ENCODE peak calls at places on chromosomes 13 and 19, in eight cellular contexts. T is upper lobe of left lung, Y is tibial artery, M is cardiac fibroblast, B is HFF-Myc, W is left ventricle myocardium inferior, J is IMR-90, S is Caco-2. U is an unnamed sample.

GRCh38 chr13:74870865-74871264 is 611.1 kb downstream of the TBC1D4 start:
- DNase-seq in T (no peak), Y (no peak), M (peak), B (no peak), W (no peak), J (no peak), S (no peak), U (peak)

GRCh38 chr13:37942929-37943328 is 73.4 kb upstream of the TRPC4 start:
- DNase-seq in T (no peak), Y (no peak), M (no peak), B (no peak), W (no peak), J (no peak), S (no peak), U (no peak)

GRCh38 chr13:77565635-77566034 is 30.1 kb downstream of the SCEL start:
- DNase-seq in T (no peak), Y (no peak), M (peak), B (peak), W (no peak), J (peak), S (peak), U (peak)

GRCh38 chr13:94249512-94249911 is 230.0 kb downstream of the DCT start:
- DNase-seq in T (no peak), Y (no peak), M (peak), B (peak), W (no peak), J (peak), S (no peak), U (no peak)

GRCh38 chr19:9189538-9189937 is 10.8 kb downstream of the OR7D2 start:
- DNase-seq in T (no peak), Y (no peak), M (no peak), B (no peak), W (no peak), J (no peak), S (no peak), U (no peak)

GRCh38 chr19:47353307-47353712 is 4.2 kb downstream of the DHX34 start:
- DNase-seq in T (peak), Y (no peak), M (no peak), B (no peak), W (peak), J (no peak), S (no peak), U (no peak)

GRCh38 chr19:34220472-34221063 is 33.8 kb upstream of the GARRE1 start:
- DNase-seq in T (no peak), Y (no peak), M (peak), B (no peak), W (no peak), J (peak), S (peak), U (peak)

GRCh38 chr13:28161370-28161769 is 23.0 kb downstream of the PAN3 start:
- DNase-seq in T (no peak), Y (no peak), M (peak), B (no peak), W (no peak), J (peak), S (peak), U (peak)

GRCh38 chr19:40466219-40467006 is at the start of gene SPTBN4:
- DNase-seq in T (no peak), Y (peak), M (no peak), B (no peak), W (no peak), J (no peak), S (no peak), U (no peak)

GRCh38 chr13:20475927-20476691 is 49.5 kb downstream of the CRYL1 start:
- DNase-seq in T (no peak), Y (no peak), M (no peak), B (no peak), W (no peak), J (no peak), S (no peak), U (no peak)

GRCh38 chr19:38877781-38878574 is at the start of gene RINL:
- DNase-seq in T (no peak), Y (no peak), M (no peak), B (no peak), W (no peak), J (no peak), S (no peak), U (peak)

GRCh38 chr13:21088534-21088933 is 27.1 kb upstream of the LATS2 start:
- DNase-seq in T (no peak), Y (no peak), M (no peak), B (no peak), W (no peak), J (no peak), S (no peak), U (no peak)

GRCh38 chr19:51026554-51026831 is at the start of gene KLK11:
- DNase-seq in T (peak), Y (no peak), M (no peak), B (no peak), W (no peak), J (no peak), S (no peak), U (no peak)

GRCh38 chr19:32040246-32040645 is 305.2 kb upstream of the ZNF507 start:
- DNase-seq in T (no peak), Y (no peak), M (no peak), B (no peak), W (no peak), J (no peak), S (no peak), U (no peak)

GRCh38 chr13:19587635-19588300 is 26.4 kb upstream of the TPTE2 start:
- DNase-seq in T (no peak), Y (no peak), M (peak), B (no peak), W (no peak), J (peak), S (peak), U (peak)

GRCh38 chr13:102825400-102825799 is 20.4 kb upstream of the ERCC5 start:
- DNase-seq in T (no peak), Y (no peak), M (no peak), B (no peak), W (no peak), J (no peak), S (no peak), U (peak)

GRCh38 chr19:8526345-8527062 is 12.5 kb upstream of the ZNF414 start:
- DNase-seq in T (peak), Y (peak), M (peak), B (peak), W (peak), J (peak), S (peak), U (peak)

GRCh38 chr13:74006666-74007065 is 127.5 kb downstream of the KLF12 start:
- DNase-seq in T (no peak), Y (no peak), M (no peak), B (no peak), W (no peak), J (no peak), S (no peak), U (peak)

GRCh38 chr19:45172173-45172572 is 5.9 kb downstream of the TRAPPC6A start:
- DNase-seq in T (no peak), Y (no peak), M (no peak), B (no peak), W (no peak), J (no peak), S (no peak), U (no peak)

GRCh38 chr19:35247526-35248309 is 1.1 kb upstream of the LSR start:
- DNase-seq in T (peak), Y (peak), M (no peak), B (no peak), W (no peak), J (no peak), S (peak), U (peak)

GRCh38 chr13:50129923-50130685 is 114.9 kb downstream of the KCNRG start:
- DNase-seq in T (peak), Y (peak), M (peak), B (no peak), W (peak), J (no peak), S (peak), U (no peak)

GRCh38 chr13:76692326-76692725 is 193.9 kb downstream of the KCTD12 start:
- DNase-seq in T (no peak), Y (no peak), M (peak), B (no peak), W (no peak), J (no peak), S (no peak), U (no peak)

GRCh38 chr19:12786149-12786870 is 5.0 kb upstream of the JUNB start:
- DNase-seq in T (peak), Y (peak), M (no peak), B (no peak), W (peak), J (no peak), S (no peak), U (no peak)

GRCh38 chr19:8630796-8631424 is 477 bp downstream of the NFILZ start:
- DNase-seq in T (no peak), Y (no peak), M (no peak), B (no peak), W (no peak), J (no peak), S (no peak), U (no peak)

GRCh38 chr19:16160943-16161560 is 12.3 kb downstream of the CIB3 start:
- DNase-seq in T (no peak), Y (no peak), M (peak), B (peak), W (no peak), J (peak), S (no peak), U (peak)

GRCh38 chr19:44600466-44600865 is 12.9 kb upstream of the IGSF23 start:
- DNase-seq in T (no peak), Y (no peak), M (no peak), B (no peak), W (no peak), J (peak), S (no peak), U (no peak)

GRCh38 chr19:35717665-35718344 is at the start of gene KMT2B:
- DNase-seq in T (no peak), Y (no peak), M (no peak), B (no peak), W (no peak), J (no peak), S (peak), U (no peak)

GRCh38 chr13:49814551-49815270 is 22.2 kb upstream of the KPNA3 start:
- DNase-seq in T (no peak), Y (no peak), M (peak), B (no peak), W (no peak), J (peak), S (no peak), U (no peak)

GRCh38 chr13:75220238-75220542 is 261.8 kb downstream of the TBC1D4 start:
- DNase-seq in T (peak), Y (no peak), M (no peak), B (no peak), W (no peak), J (no peak), S (no peak), U (no peak)

GRCh38 chr19:49823472-49823871 is 5.4 kb downstream of the MED25 start:
- DNase-seq in T (no peak), Y (no peak), M (no peak), B (no peak), W (no peak), J (no peak), S (no peak), U (no peak)

GRCh38 chr19:42465827-42466280 is 23.1 kb upstream of the CXCL17 start:
- DNase-seq in T (no peak), Y (no peak), M (no peak), B (no peak), W (no peak), J (no peak), S (no peak), U (no peak)

GRCh38 chr13:93559718-93560117 is 333.1 kb downstream of the GPC6 start:
- DNase-seq in T (no peak), Y (no peak), M (peak), B (peak), W (no peak), J (peak), S (no peak), U (peak)

GRCh38 chr13:33058816-33059215 is 42.6 kb downstream of the KL start:
- DNase-seq in T (no peak), Y (no peak), M (no peak), B (no peak), W (no peak), J (no peak), S (no peak), U (no peak)

GRCh38 chr13:50732712-50733111 is 110.8 kb downstream of the DLEU7 start:
- DNase-seq in T (no peak), Y (no peak), M (peak), B (no peak), W (no peak), J (peak), S (no peak), U (peak)

GRCh38 chr13:25886438-25887214 is 165.2 kb downstream of the SHISA2 start:
- DNase-seq in T (no peak), Y (no peak), M (peak), B (no peak), W (no peak), J (peak), S (no peak), U (peak)

GRCh38 chr13:112692104-112692503 is 2.3 kb downstream of the ATP11A start:
- DNase-seq in T (no peak), Y (peak), M (no peak), B (no peak), W (no peak), J (no peak), S (no peak), U (no peak)

GRCh38 chr19:34359140-34359953 is 5.6 kb upstream of the GPI start:
- DNase-seq in T (peak), Y (peak), M (peak), B (peak), W (peak), J (peak), S (peak), U (peak)

GRCh38 chr19:1608414-1609391 is 3.4 kb upstream of the UQCR11 start:
- DNase-seq in T (no peak), Y (no peak), M (no peak), B (no peak), W (no peak), J (no peak), S (no peak), U (no peak)

GRCh38 chr19:1605236-1606137 is at the start of gene UQCR11:
- DNase-seq in T (peak), Y (peak), M (peak), B (peak), W (peak), J (peak), S (peak), U (peak)

GRCh38 chr19:1609680-1610474 is 4.6 kb upstream of the UQCR11 start:
- DNase-seq in T (no peak), Y (no peak), M (no peak), B (no peak), W (no peak), J (no peak), S (no peak), U (no peak)

GRCh38 chr19:1602091-1602707 is 3.1 kb downstream of the UQCR11 start:
- DNase-seq in T (no peak), Y (no peak), M (no peak), B (no peak), W (no peak), J (no peak), S (no peak), U (no peak)

DNA sequence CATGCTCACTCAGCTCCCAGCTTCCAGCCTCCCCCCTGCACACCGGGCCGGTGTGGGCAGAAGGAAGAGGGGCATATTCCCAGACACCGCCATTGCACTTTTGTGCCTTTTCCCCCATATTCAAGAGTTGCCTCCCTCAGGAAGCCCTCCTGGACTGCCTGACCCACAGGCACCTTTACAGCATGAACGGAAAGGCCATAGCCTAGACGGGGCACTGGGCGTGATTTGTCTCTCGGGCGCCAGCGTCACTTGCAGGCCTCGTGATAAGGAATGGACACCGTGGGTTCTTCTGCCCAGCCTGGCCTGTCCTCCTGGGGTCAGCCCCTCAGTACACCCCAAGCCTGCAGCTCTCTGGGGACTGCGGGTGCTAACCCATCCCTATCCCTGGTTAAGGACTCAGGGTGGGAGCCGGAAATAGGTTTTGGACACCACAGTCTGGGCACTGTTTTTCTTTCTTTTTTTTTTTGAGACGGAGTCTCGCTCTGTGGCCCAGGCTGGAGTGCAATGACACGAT is 933 bp upstream of the UQCR11 start:
- DNase-seq in T (no peak), Y (no peak), M (no peak), B (no peak), W (no peak), J (no peak), S (no peak), U (no peak)
- TF ChIP-seq CTCF in T (no peak), Y (no peak), M (no peak), B (no peak), W (no peak), J (no peak), S (no peak), U (no peak)

GRCh38 chr19:30029721-30030510 is 87.9 kb downstream of the URI1 start:
- DNase-seq in T (no peak), Y (no peak), M (peak), B (peak), W (no peak), J (peak), S (no peak), U (peak)

GRCh38 chr19:30026933-30027332 is 84.9 kb downstream of the URI1 start:
- DNase-seq in T (no peak), Y (no peak), M (no peak), B (no peak), W (no peak), J (no peak), S (no peak), U (no peak)

GRCh38 chr19:30024091-30024490 is 82.1 kb downstream of the URI1 start:
- DNase-seq in T (no peak), Y (no peak), M (no peak), B (no peak), W (no peak), J (no peak), S (no peak), U (no peak)

GRCh38 chr19:30028118-30028991 is 86.3 kb downstream of the URI1 start:
- DNase-seq in T (no peak), Y (no peak), M (no peak), B (no peak), W (no peak), J (no peak), S (no peak), U (no peak)

DNA sequence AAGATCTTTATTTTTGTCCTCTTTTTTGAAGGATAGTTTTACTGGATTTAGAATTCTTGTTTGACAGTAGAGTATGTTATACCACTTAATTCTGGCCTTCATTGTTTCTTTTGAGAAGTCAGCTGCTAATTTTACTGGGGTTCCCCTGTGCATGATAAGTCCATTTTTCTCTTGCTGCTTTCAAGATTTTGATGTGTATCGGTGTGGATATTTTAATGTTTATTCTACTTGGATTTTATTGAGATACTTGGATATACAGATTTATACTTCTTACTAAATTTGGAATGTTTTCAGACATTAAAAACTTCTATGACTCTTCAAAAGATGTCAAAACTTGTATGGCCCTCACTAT is 86.9 kb downstream of the URI1 start:
- DNase-seq in T (no peak), Y (no peak), M (no peak), B (no peak), W (no peak), J (no peak), S (no peak), U (no peak)
- H3K4me3 ChIP-seq in T (no peak), Y (no peak), M (no peak), B (no peak), W (no peak), J (no peak), S (no peak), U (no peak)

GRCh38 chr13:44487989-44488388 is 88.1 kb downstream of the TSC22D1 start:
- DNase-seq in T (no peak), Y (no peak), M (no peak), B (no peak), W (no peak), J (no peak), S (no peak), U (no peak)

GRCh38 chr13:44484562-44485164 is 91.5 kb downstream of the TSC22D1 start:
- DNase-seq in T (no peak), Y (no peak), M (no peak), B (no peak), W (no peak), J (no peak), S (no peak), U (no peak)

GRCh38 chr13:44493213-44493812 is 82.8 kb downstream of the TSC22D1 start:
- DNase-seq in T (no peak), Y (no peak), M (no peak), B (no peak), W (no peak), J (no peak), S (no peak), U (no peak)

GRCh38 chr13:44489751-44490150 is 86.4 kb downstream of the TSC22D1 start:
- DNase-seq in T (no peak), Y (no peak), M (no peak), B (no peak), W (no peak), J (no peak), S (peak), U (no peak)
- TF ChIP-seq CTCF in T (no peak), Y (no peak), M (no peak), B (no peak), W (no peak), J (no peak), S (no peak), U (no peak)

DNA sequence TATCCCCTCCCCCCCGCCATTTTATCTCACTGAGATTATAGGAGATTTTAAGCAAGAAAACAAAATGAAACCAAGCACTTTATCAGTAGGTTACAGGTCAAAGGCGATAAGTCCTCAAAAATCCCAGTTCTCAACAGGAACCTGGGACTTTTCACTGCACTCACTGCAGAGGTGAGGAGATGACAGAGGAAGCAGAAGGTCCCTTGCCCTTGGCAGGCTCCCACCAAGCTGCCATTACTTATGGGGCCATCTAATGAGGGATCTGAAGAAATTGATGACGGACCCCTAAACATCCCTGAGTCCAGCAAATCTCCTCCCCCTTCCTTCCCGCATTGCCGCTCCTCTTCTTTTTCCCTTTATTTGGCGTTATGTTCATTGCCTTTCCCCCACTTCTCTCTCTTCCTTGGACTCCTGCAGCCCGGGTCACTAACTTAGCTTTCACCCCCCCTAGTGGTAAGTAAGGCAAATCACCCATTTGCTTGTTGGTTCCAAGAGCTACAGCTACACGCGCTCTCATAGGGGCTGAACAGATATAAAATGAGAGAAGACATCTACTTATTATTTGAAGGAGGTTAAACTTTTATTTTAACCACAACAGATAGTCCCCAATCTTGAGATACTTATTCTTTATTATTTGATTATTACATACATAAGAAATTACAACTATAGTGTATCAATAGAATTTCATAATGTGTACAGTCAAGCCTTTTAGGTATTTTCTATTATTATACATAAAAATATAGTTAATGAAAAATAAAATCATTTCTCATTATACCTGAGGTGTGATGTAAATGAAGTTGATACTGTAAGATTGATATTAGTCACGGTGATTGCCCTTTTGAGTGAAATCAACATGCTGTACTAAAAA is 52.0 kb upstream of the ARGLU1 start:
- DNase-seq in T (no peak), Y (no peak), M (peak), B (peak), W (no peak), J (peak), S (peak), U (peak)
- H3K4me3 ChIP-seq in T (no peak), Y (no peak), M (no peak), B (no peak), W (peak), J (no peak), S (peak), U (no peak)

GRCh38 chr19:18362934-18363542 is 22.6 kb downstream of the PGPEP1 start:
- DNase-seq in T (no peak), Y (no peak), M (no peak), B (no peak), W (no peak), J (no peak), S (no peak), U (no peak)

GRCh38 chr19:18364826-18365528 is 21.0 kb upstream of the GDF15 start:
- DNase-seq in T (no peak), Y (peak), M (peak), B (peak), W (peak), J (peak), S (peak), U (peak)

GRCh38 chr19:18368504-18369222 is 17.3 kb upstream of the GDF15 start:
- DNase-seq in T (no peak), Y (no peak), M (no peak), B (no peak), W (no peak), J (no peak), S (no peak), U (no peak)

GRCh38 chr19:18363787-18364186 is 22.2 kb upstream of the GDF15 start:
- DNase-seq in T (no peak), Y (no peak), M (no peak), B (no peak), W (no peak), J (no peak), S (no peak), U (no peak)

GRCh38 chr19:18366027-18366435 is 19.9 kb upstream of the GDF15 start:
- DNase-seq in T (no peak), Y (no peak), M (peak), B (no peak), W (no peak), J (no peak), S (no peak), U (peak)
- TF ChIP-seq CTCF in T (no peak), Y (no peak), M (no peak), B (no peak), W (no peak), J (no peak), S (no peak), U (no peak)